ENCODE peak calls at places on chromosomes 6 and 20, in four cellular contexts. Q is H9, M is neuronal stem cell, W is H1. A is an unnamed sample.
A peak's percentile ranks its signal among the peaks of the same experiment; 100 is the strongest.

GRCh38 chr6:117373211-117373813 is 52.4 kb downstream of the ROS1 start:
- DNase-seq in Q (no peak), M (no peak), W (no peak), A (no peak)

GRCh38 chr6:159761135-159761872 is 541 bp upstream of the ACAT2 start:
- DNase-seq in Q (peak; percentile 45), M (peak; percentile 32), W (no peak), A (peak; percentile 58)

GRCh38 chr6:79127660-79128059 is 49.6 kb upstream of the PHIP start:
- DNase-seq in Q (peak; percentile 72), M (no peak), W (no peak), A (no peak)

GRCh38 chr6:6820688-6821238 is 232.2 kb downstream of the LY86 start:
- DNase-seq in Q (peak; percentile 78), M (peak; percentile 33), W (peak; percentile 62), A (no peak)

GRCh38 chr6:32945106-32945761 is 4.4 kb upstream of the HLA-DMB start:
- DNase-seq in Q (no peak), M (no peak), W (no peak), A (no peak)

GRCh38 chr6:126267621-126268020 is 72.3 kb upstream of the CENPW start:
- DNase-seq in Q (no peak), M (no peak), W (no peak), A (no peak)

GRCh38 chr6:28988536-28989415 is 16.3 kb downstream of the ZNF311 start:
- DNase-seq in Q (peak; percentile 95), M (peak; percentile 75), W (peak; percentile 92), A (peak; percentile 79)

GRCh38 chr6:132511159-132511835 is 1.6 kb downstream of the STX7 start:
- DNase-seq in Q (no peak), M (no peak), W (no peak), A (no peak)

GRCh38 chr20:6767166-6767535 is 335 bp upstream of the BMP2 start:
- DNase-seq in Q (peak; percentile 34), M (no peak), W (no peak), A (no peak)

GRCh38 chr6:11218827-11219826 is 13.3 kb downstream of the NEDD9 start:
- DNase-seq in Q (no peak), M (no peak), W (no peak), A (no peak)

GRCh38 chr6:26472549-26473245 is 14.9 kb downstream of the BTN2A1 start:
- DNase-seq in Q (no peak), M (no peak), W (no peak), A (no peak)
- H3K18ac ChIP-seq in Q (no peak overlapping the region), M (no peak overlapping the region), W (no peak overlapping the region), A (no peak overlapping the region)

DNA sequence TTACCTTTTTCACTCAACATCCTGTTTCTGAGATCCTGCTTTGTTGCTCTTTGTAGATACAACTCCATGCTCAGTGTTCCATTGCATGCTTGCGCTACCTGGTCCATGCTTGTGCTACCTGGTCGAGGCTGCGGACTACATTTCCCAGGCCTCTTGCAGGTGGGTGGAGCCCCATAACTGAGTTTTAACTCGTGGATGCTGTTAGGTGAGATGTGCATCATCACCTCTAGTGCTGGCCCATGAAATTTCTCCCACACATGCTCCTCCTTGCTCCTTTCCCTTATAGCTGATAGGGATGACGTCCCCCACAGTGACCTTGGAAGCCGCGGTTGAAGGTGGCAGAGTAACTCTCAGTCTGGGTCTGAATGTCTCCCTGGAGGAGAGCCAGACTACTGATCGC is 11.7 kb upstream of the PREX1 start:
- DNase-seq in Q (peak; percentile 61), M (no peak), W (no peak), A (no peak)
- H2BK12ac ChIP-seq in Q (no peak overlapping the region), M (no peak overlapping the region), W (no peak overlapping the region), A (no peak overlapping the region)

DNA sequence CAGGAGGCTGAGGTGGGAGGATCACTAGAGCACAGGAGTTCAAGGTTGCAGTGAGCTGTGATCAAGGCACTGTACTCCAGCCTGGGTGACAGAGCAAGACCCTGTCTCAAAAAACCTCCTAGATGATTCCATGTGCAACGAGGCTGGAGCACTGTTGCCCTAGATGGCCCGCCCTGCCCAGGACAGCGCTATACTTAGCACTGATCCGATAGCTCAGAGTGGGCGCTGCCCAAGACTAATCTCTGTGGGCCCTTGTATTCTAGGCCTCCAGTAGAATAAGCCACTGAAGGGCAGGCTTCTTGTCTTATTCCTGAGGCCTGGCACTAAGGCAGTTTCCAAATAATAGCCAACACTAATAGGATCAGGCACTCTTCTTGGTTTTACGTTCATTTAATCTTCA is 41.0 kb downstream of the STK35 start:
- DNase-seq in Q (no peak), M (no peak), W (no peak), A (no peak)
- H3K79me1 ChIP-seq in Q (no peaks in the 10 kb centered on the region), M (peaks cover 2% of the 10 kb centered on the region), W (peaks cover 8% of the 10 kb centered on the region), A (no peaks in the 10 kb centered on the region)

GRCh38 chr20:62792940-62793756 is 3.1 kb upstream of the MRGBP start:
- DNase-seq in Q (peak; percentile 56), M (no peak), W (no peak), A (no peak)

GRCh38 chr20:62793757-62794006 is 2.6 kb upstream of the MRGBP start:
- DNase-seq in Q (no peak), M (no peak), W (no peak), A (no peak)

GRCh38 chr20:62795023-62795761 is 1.1 kb upstream of the MRGBP start:
- DNase-seq in Q (peak; percentile 65), M (peak; percentile 51), W (no peak), A (peak; percentile 99)

GRCh38 chr20:62792182-62792939 is 3.9 kb upstream of the MRGBP start:
- DNase-seq in Q (no peak), M (no peak), W (no peak), A (peak; percentile 54)

DNA sequence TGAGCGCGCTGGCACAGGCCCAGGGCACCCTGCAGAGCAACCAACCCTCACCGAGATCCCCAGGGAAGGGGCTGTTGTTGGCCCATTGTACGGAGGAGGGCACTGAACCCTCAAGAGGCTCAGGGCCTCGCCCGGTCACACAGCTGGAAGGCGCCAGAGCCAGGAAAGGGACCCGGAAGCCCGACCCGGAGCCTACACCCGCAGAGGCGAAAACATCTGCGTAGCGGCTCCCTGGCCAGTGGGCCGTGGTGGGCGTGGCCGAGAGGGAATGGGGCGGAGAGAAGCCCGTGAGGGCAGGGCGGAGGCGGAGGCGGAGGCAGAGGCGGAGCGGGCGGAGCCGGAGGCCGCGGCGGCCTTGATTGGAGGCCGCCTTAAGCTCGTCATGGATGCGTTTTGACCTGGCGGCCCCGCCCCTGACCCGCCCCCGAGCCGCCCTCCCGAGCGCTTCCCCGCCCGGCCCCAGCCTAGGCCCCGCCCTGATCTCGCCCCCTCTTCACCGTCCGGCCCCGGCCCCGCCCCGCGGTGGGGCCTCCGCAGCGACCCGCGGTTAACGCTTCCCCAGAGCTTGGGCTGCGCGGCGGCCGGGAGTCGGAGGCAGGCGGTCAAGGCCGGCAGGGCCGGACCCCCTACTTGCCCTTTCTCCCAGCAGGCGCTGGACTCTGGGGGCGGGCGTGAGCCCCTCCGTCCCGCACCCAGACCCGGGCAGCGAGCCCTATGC is 2.1 kb upstream of the MRGBP start:
- DNase-seq in Q (peak; percentile 96), M (peak; percentile 95), W (peak; percentile 86), A (peak; percentile 93)
- H3K18ac ChIP-seq in Q (no peak overlapping the region), M (peak overlapping the region; percentile 98), W (peak overlapping the region; percentile 32), A (peak overlapping the region; percentile 12)

GRCh38 chr6:35736982-35737412 is at the start of gene ARMC12:
- DNase-seq in Q (no peak), M (no peak), W (no peak), A (no peak)

GRCh38 chr6:35736293-35736894 is 438 bp upstream of the ARMC12 start:
- DNase-seq in Q (peak; percentile 79), M (peak; percentile 78), W (no peak), A (peak; percentile 37)

GRCh38 chr6:35733633-35734032 is 3.2 kb upstream of the ARMC12 start:
- DNase-seq in Q (no peak), M (no peak), W (no peak), A (no peak)

GRCh38 chr6:35737413-35738211 is 780 bp downstream of the ARMC12 start:
- DNase-seq in Q (no peak), M (no peak), W (no peak), A (peak; percentile 84)

GRCh38 chr6:35735452-35735851 is 1.4 kb upstream of the ARMC12 start:
- DNase-seq in Q (no peak), M (no peak), W (no peak), A (no peak)
- H2BK12ac ChIP-seq in Q (no peak overlapping the region), M (peak overlapping the region; percentile 95), W (peak overlapping the region; percentile 42), A (no peak overlapping the region)

DNA sequence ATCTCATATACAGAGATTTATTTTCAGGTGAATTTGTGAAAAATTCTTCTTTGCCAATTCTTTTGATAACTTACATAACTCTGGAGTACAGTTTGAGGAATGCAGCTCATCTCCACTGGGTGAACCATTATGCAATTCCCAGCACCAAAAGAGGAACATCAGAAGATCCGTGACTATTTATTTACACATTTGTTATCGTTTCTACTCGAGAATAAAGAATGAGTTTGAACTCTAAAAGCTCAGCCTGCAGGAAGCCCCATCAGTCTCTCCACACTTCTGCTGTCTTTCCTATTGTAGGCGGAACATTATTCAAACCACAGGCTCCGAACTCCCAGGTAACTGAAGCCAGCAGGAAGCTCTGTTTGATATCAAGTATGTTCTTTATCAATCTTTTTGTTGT is 95.9 kb upstream of the IFNGR1 start:
- DNase-seq in Q (no peak), M (no peak), W (no peak), A (peak; percentile 35)
- H3K79me1 ChIP-seq in Q (no peaks in the 10 kb centered on the region), M (no peaks in the 10 kb centered on the region), W (no peaks in the 10 kb centered on the region), A (no peaks in the 10 kb centered on the region)

DNA sequence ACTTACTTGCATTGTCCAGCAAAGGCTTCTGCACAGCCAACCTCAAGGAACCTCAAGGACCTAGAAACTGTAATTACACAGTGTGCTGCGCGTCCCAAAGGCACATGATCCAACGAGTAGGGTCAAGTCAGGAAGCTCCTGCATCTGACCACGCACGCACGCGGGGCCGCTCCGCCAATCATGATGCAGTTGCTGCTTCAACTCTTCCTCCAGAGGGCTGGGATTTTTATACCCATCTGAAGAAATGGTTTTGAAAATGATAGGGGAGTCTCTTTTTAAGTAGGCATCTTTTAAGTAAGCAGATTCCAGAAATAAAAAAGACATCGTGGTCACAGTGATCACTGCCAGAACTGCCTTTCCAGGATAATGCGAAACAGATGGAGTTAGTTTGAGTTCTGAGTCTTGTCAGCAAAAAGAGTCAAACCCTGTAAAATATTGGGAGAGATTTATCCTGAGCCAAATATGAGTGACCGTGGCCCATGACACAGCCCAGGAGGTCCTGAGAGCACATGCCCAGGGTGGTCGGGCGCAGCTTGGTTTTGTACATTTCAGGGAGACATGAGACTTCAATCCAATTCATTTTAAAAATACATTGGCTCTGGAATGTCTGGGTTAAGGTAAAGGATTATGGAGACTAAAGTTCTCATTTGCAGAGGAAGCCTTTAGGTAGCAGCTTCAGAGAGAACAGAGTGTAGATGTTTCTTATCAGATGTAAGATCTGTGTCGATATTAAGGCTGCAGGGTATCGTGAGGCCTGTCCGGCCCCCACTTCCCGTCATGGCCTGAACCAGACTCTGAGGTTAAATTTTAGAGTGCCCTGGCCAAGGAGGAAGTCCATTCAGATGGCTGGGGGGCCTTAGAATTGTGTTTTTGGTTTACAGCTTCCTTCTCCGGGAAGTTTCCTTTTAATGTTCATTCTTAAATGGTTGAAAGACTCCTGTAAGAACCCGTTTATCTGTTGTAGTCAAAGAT is 34.2 kb downstream of the KIF25 start:
- DNase-seq in Q (no peak), M (no peak), W (no peak), A (no peak)
- H3K18ac ChIP-seq in Q (no peak overlapping the region), M (no peak overlapping the region), W (no peak overlapping the region), A (no peak overlapping the region)

GRCh38 chr20:31679357-31680285 is 41.9 kb downstream of the COX4I2 start:
- DNase-seq in Q (no peak), M (no peak), W (no peak), A (no peak)

GRCh38 chr20:31676534-31677030 is 38.9 kb downstream of the COX4I2 start:
- DNase-seq in Q (no peak), M (no peak), W (no peak), A (no peak)

GRCh38 chr20:31675828-31676533 is 38.3 kb downstream of the COX4I2 start:
- DNase-seq in Q (no peak), M (no peak), W (no peak), A (no peak)

GRCh38 chr20:31678389-31679356 is 41.0 kb downstream of the COX4I2 start:
- DNase-seq in Q (no peak), M (no peak), W (no peak), A (peak; percentile 55)

GRCh38 chr20:31677553-31678260 is 40.0 kb downstream of the COX4I2 start:
- DNase-seq in Q (no peak), M (no peak), W (no peak), A (peak; percentile 18)
- H2BK12ac ChIP-seq in Q (no peak overlapping the region), M (peak overlapping the region; percentile 49), W (peak overlapping the region; percentile 10), A (peak overlapping the region; percentile 16)